ENCODE peak calls at places on chromosomes 1 and 21, in four cellular contexts. One of them, this sample, is unnamed.

GRCh38 chr21:27077501-27077900 is 110.6 kb upstream of the ADAMTS5 start:
- DNase-seq in HepG2: no peak
- DNase-seq in GM12878: no peak
- DNase-seq in endothelial cell of umbilical vein: no peak
- DNase-seq in this sample: no peak

GRCh38 chr1:214569357-214570004 is 18.1 kb upstream of the PTPN14 start:
- DNase-seq in HepG2: no peak
- DNase-seq in GM12878: no peak
- DNase-seq in endothelial cell of umbilical vein: peak
- DNase-seq in this sample: no peak

GRCh38 chr1:60657926-60658325 is 424.4 kb upstream of the NFIA start:
- DNase-seq in HepG2: no peak
- DNase-seq in GM12878: no peak
- DNase-seq in endothelial cell of umbilical vein: no peak
- DNase-seq in this sample: no peak

GRCh38 chr1:3439346-3439745 is 15.1 kb upstream of the ARHGEF16 start:
- DNase-seq in GM12878: no peak
- DNase-seq in HepG2: no peak
- DNase-seq in endothelial cell of umbilical vein: no peak
- DNase-seq in this sample: no peak

GRCh38 chr1:174740248-174740990 is 259.3 kb upstream of the CACYBP start:
- DNase-seq in endothelial cell of umbilical vein: no peak
- DNase-seq in HepG2: peak
- DNase-seq in GM12878: no peak
- DNase-seq in this sample: peak

GRCh38 chr1:186079084-186079684 is 295.9 kb downstream of the TPR start:
- DNase-seq in endothelial cell of umbilical vein: peak
- DNase-seq in GM12878: no peak
- DNase-seq in HepG2: peak
- DNase-seq in this sample: no peak

GRCh38 chr1:29953938-29954337 is 717.6 kb downstream of the PTPRU start:
- DNase-seq in HepG2: no peak
- DNase-seq in endothelial cell of umbilical vein: no peak
- DNase-seq in GM12878: no peak
- DNase-seq in this sample: no peak

GRCh38 chr1:171087896-171088295 is 2.8 kb upstream of the FMO3 start:
- DNase-seq in HepG2: no peak
- DNase-seq in endothelial cell of umbilical vein: no peak
- DNase-seq in GM12878: no peak
- DNase-seq in this sample: no peak

GRCh38 chr1:52139817-52140540 is 1.9 kb upstream of the ZFYVE9 start:
- DNase-seq in endothelial cell of umbilical vein: peak
- DNase-seq in HepG2: no peak
- DNase-seq in GM12878: peak
- DNase-seq in this sample: peak

GRCh38 chr1:86503477-86504129 is 34.9 kb downstream of the CLCA1 start:
- DNase-seq in GM12878: no peak
- DNase-seq in endothelial cell of umbilical vein: no peak
- DNase-seq in HepG2: no peak
- DNase-seq in this sample: no peak

GRCh38 chr1:163227126-163227525 is 24.4 kb upstream of the RGS5 start:
- DNase-seq in endothelial cell of umbilical vein: no peak
- DNase-seq in HepG2: no peak
- DNase-seq in GM12878: no peak
- DNase-seq in this sample: no peak

GRCh38 chr1:30734106-30734505 is 10.7 kb upstream of the MATN1 start:
- DNase-seq in endothelial cell of umbilical vein: no peak
- DNase-seq in GM12878: no peak
- DNase-seq in HepG2: no peak
- DNase-seq in this sample: no peak

GRCh38 chr1:63937623-63938022 is 163.8 kb downstream of the ROR1 start:
- DNase-seq in endothelial cell of umbilical vein: no peak
- DNase-seq in GM12878: no peak
- DNase-seq in HepG2: no peak
- DNase-seq in this sample: no peak

GRCh38 chr1:54337034-54337433 is 69.2 kb downstream of the SSBP3 start:
- DNase-seq in endothelial cell of umbilical vein: no peak
- DNase-seq in HepG2: no peak
- DNase-seq in GM12878: no peak
- DNase-seq in this sample: no peak

GRCh38 chr1:104671684-104672353 is 922.1 kb downstream of the AMY1C start:
- DNase-seq in GM12878: no peak
- DNase-seq in endothelial cell of umbilical vein: no peak
- DNase-seq in HepG2: no peak
- DNase-seq in this sample: no peak

GRCh38 chr1:229341811-229342304 is 989 bp downstream of the CCSAP start:
- DNase-seq in GM12878: no peak
- DNase-seq in endothelial cell of umbilical vein: no peak
- DNase-seq in HepG2: no peak
- DNase-seq in this sample: peak

GRCh38 chr1:184974086-184974836 is at the start of gene NIBAN1:
- DNase-seq in endothelial cell of umbilical vein: peak
- DNase-seq in HepG2: no peak
- DNase-seq in GM12878: no peak
- DNase-seq in this sample: peak

GRCh38 chr1:225467193-225468020 is 39.6 kb upstream of the LBR start:
- DNase-seq in GM12878: peak
- DNase-seq in HepG2: no peak
- DNase-seq in endothelial cell of umbilical vein: peak
- DNase-seq in this sample: peak
- TF ChIP-seq MAX in GM12878: no peak
- TF ChIP-seq MAX in HepG2: no peak
- TF ChIP-seq MAX in endothelial cell of umbilical vein: no peak
- TF ChIP-seq MAX in this sample: peak

GRCh38 chr1:223019236-223019635 is 123.8 kb downstream of the TLR5 start:
- DNase-seq in endothelial cell of umbilical vein: no peak
- DNase-seq in GM12878: no peak
- DNase-seq in HepG2: no peak
- DNase-seq in this sample: no peak
- TF ChIP-seq POLR2A in endothelial cell of umbilical vein: no peak
- TF ChIP-seq POLR2A in GM12878: no peak
- TF ChIP-seq POLR2A in HepG2: no peak
- TF ChIP-seq POLR2A in this sample: no peak

GRCh38 chr1:17922833-17923232 is 167.7 kb downstream of the ACTL8 start:
- DNase-seq in GM12878: no peak
- DNase-seq in endothelial cell of umbilical vein: no peak
- DNase-seq in HepG2: peak
- DNase-seq in this sample: peak
- TF ChIP-seq MAX in GM12878: no peak
- TF ChIP-seq MAX in endothelial cell of umbilical vein: no peak
- TF ChIP-seq MAX in HepG2: no peak
- TF ChIP-seq MAX in this sample: no peak

GRCh38 chr1:114670083-114671010 is 498 bp upstream of the DENND2C start:
- DNase-seq in HepG2: peak
- DNase-seq in GM12878: peak
- DNase-seq in endothelial cell of umbilical vein: peak
- DNase-seq in this sample: peak
- TF ChIP-seq POLR2A in HepG2: peak
- TF ChIP-seq POLR2A in GM12878: peak
- TF ChIP-seq POLR2A in endothelial cell of umbilical vein: no peak
- TF ChIP-seq POLR2A in this sample: no peak